ENCODE peak calls at places on chromosomes 16 and 17, in ten cellular contexts. G is HCT116, A is endodermal cell, H is Peyer's patch, R is psoas muscle, J is prostate gland, E is fibroblast of the aortic adventitia, O is A549, T is HL-60, V is AG09309. I is an unnamed sample.
A peak's percentile ranks its signal among the peaks of the same experiment; 100 is the strongest.

GRCh38 chr17:37642706-37643105 is 540 bp downstream of the DDX52 start:
- DNase-seq in G (no peak), A (no peak), H (no peak), R (no peak), J (no peak), E (peak; percentile 48), O (peak; percentile 40), T (no peak), V (no peak), I (peak; percentile 38)

GRCh38 chr16:23857901-23858300 is 22.1 kb downstream of the PRKCB start:
- DNase-seq in G (no peak), A (no peak), H (no peak), R (no peak), J (no peak), E (no peak), O (no peak), T (no peak), V (no peak), I (no peak)

GRCh38 chr16:73329363-73330306 is 281.7 kb upstream of the ZFHX3 start:
- DNase-seq in G (no peak), A (peak; percentile 80), H (no peak), R (no peak), J (no peak), E (no peak), O (no peak), T (no peak), V (no peak), I (no peak)

GRCh38 chr16:74449470-74449869 is 28.2 kb upstream of the CLEC18B start:
- DNase-seq in G (peak; percentile 49), A (no peak), H (no peak), R (peak; percentile 58), J (no peak), E (no peak), O (peak; percentile 35), T (no peak), V (no peak), I (no peak)

GRCh38 chr17:50837286-50837979 is 2.0 kb downstream of the WFIKKN2 start:
- DNase-seq in G (no peak), A (peak; percentile 57), H (no peak), R (no peak), J (no peak), E (no peak), O (no peak), T (no peak), V (no peak), I (no peak)

GRCh38 chr17:42050360-42051012 is at the start of gene C17orf113:
- DNase-seq in G (no peak), A (peak; percentile 91), H (peak; percentile 61), R (peak; percentile 82), J (peak; percentile 41), E (no peak), O (peak; percentile 89), T (peak; percentile 33), V (no peak), I (peak; percentile 87)

GRCh38 chr16:31141489-31142108 is 6.1 kb upstream of the PRSS8 start:
- DNase-seq in G (no peak), A (peak; percentile 77), H (no peak), R (peak; percentile 63), J (no peak), E (no peak), O (no peak), T (no peak), V (peak; percentile 41), I (peak; percentile 48)

GRCh38 chr16:68951991-68952877 is 108.9 kb downstream of the TANGO6 start:
- DNase-seq in G (peak; percentile 69), A (no peak), H (no peak), R (no peak), J (no peak), E (peak; percentile 33), O (peak; percentile 28), T (no peak), V (no peak), I (no peak)

GRCh38 chr17:3693829-3694231 is 2.1 kb downstream of the P2RX5 start:
- DNase-seq in G (no peak), A (no peak), H (peak; percentile 71), R (no peak), J (no peak), E (no peak), O (no peak), T (no peak), V (no peak), I (no peak)

GRCh38 chr17:82246040-82246364 is 17.2 kb downstream of the SLC16A3 start:
- DNase-seq in G (no peak), A (peak; percentile 44), H (no peak), R (no peak), J (no peak), E (no peak), O (no peak), T (no peak), V (no peak), I (no peak)

GRCh38 chr17:82242977-82243647 is 14.3 kb downstream of the SLC16A3 start:
- DNase-seq in G (no peak), A (no peak), H (no peak), R (peak; percentile 96), J (peak; percentile 85), E (peak; percentile 84), O (no peak), T (no peak), V (peak; percentile 58), I (no peak)

GRCh38 chr17:82245144-82246039 is 16.6 kb downstream of the SLC16A3 start:
- DNase-seq in G (no peak), A (peak; percentile 52), H (no peak), R (peak; percentile 53), J (no peak), E (no peak), O (no peak), T (no peak), V (no peak), I (no peak)

GRCh38 chr17:82243648-82244412 is 15.0 kb downstream of the SLC16A3 start:
- DNase-seq in G (no peak), A (no peak), H (no peak), R (peak; percentile 56), J (no peak), E (no peak), O (no peak), T (no peak), V (no peak), I (no peak)

DNA sequence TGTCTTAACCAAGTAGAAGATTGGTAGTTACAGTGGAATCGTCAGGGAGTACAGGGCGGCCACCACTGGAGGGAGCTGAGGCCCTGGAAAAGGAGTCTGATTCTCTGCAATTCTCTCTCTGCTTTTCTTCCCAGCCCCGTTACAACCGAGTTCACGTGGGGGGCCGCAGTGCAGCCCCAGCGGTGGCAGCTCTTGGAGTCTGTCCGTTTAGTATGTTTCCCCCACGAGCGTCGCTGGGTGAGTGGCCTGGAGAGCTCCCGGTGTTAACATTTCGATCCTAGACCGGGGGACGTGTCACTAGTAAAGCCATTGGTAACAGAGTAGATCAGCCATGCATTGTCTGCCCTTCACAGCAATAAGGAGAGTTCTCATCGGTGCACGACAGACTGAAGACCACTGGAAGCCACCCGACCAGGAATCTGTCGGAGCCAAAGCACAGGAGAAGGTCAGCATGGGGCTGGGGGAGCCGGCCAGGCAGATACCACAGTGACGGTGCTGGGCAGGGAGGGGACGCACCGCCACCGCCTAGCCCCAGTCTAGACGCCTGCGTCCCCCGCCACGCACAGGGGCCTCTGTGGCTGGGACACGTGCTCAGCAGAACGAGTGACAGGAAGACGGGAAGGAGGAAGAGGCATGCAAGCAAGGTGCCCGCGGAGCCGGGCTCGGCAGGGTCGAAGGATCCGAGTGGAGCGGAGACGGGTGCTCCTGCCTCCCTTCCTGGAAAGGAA is 15.7 kb downstream of the SLC16A3 start:
- DNase-seq in G (no peak), A (peak; percentile 73), H (no peak), R (peak; percentile 59), J (no peak), E (peak; percentile 47), O (no peak), T (peak; percentile 38), V (no peak), I (no peak)
- TF ChIP-seq CTCF in G (peak; percentile 87), A (peak; percentile 78), H (peak; percentile 6), R (peak; percentile 38), J (peak; percentile 65), E (peak; percentile 60), O (peak; percentile 81), T (peak; percentile 67), V (peak; percentile 66), I (peak; percentile 19)

GRCh38 chr16:75806487-75806886 is 80.2 kb upstream of the CPHXL start:
- DNase-seq in G (no peak), A (no peak), H (no peak), R (no peak), J (no peak), E (no peak), O (no peak), T (no peak), V (no peak), I (no peak)

GRCh38 chr16:75810342-75810741 is 84.1 kb upstream of the CPHXL start:
- DNase-seq in G (no peak), A (no peak), H (no peak), R (no peak), J (no peak), E (no peak), O (no peak), T (no peak), V (no peak), I (no peak)

GRCh38 chr16:75804368-75804767 is 78.1 kb upstream of the CPHXL start:
- DNase-seq in G (no peak), A (no peak), H (no peak), R (no peak), J (no peak), E (no peak), O (no peak), T (no peak), V (no peak), I (no peak)

GRCh38 chr16:75803753-75804152 is 77.5 kb upstream of the CPHXL start:
- DNase-seq in G (no peak), A (no peak), H (no peak), R (no peak), J (no peak), E (no peak), O (no peak), T (no peak), V (no peak), I (no peak)

GRCh38 chr16:75805946-75806345 is 79.7 kb upstream of the CPHXL start:
- DNase-seq in G (no peak), A (peak; percentile 50), H (no peak), R (no peak), J (no peak), E (no peak), O (no peak), T (no peak), V (no peak), I (no peak)
- TF ChIP-seq CTCF in G (no peak), A (peak; percentile 32), H (no peak), R (no peak), J (no peak), E (no peak), O (no peak), T (no peak), V (no peak), I (no peak)

GRCh38 chr16:81582655-81583441 is 138.2 kb downstream of the CMIP start:
- DNase-seq in G (no peak), A (peak; percentile 69), H (no peak), R (no peak), J (no peak), E (no peak), O (no peak), T (no peak), V (no peak), I (no peak)
- TF ChIP-seq CTCF in G (peak; percentile 42), A (peak; percentile 67), H (no peak), R (no peak), J (peak; percentile 9), E (no peak), O (peak; percentile 27), T (no peak), V (no peak), I (no peak)

DNA sequence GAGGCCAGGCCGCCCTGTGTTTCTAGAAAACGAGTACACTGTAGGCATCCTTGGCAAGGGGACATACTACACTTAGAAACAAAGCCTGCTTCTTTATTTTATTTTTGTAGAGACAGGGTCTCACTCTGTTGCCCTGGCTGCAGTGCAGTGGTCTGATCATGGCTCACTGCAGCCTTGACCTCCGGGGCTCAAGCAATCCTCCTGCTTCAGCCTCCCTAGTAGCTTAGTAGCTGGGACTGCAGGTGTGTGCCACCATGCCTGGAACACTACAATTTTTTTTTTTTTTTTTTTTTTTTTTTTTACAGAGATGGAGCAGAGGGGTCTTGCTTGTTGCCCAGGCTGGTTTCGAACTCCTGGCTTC is 78.2 kb downstream of the WIPI1 start:
- DNase-seq in G (no peak), A (no peak), H (no peak), R (no peak), J (no peak), E (no peak), O (no peak), T (no peak), V (no peak), I (no peak)
- TF ChIP-seq CTCF in G (no peak), A (no peak), H (no peak), R (no peak), J (no peak), E (no peak), O (no peak), T (no peak), V (no peak), I (no peak)

I was measured in GM13976.